ENCODE peak calls at places on chromosomes 16 and 17, in four cellular contexts. P is right lobe of liver; D is pancreas; S is effector memory CD4-positive, alpha-beta T cell. G is an unnamed sample. For H3K4me1, the result is how much of the 10 kb centered on the place peaks cover.

GRCh38 chr17:40553694-40554534 is 11.4 kb downstream of the CCR7 start:
- DNase-seq in P (peak), D (peak), S (no peak), G (no peak)

GRCh38 chr17:40901981-40902862 is 17.2 kb upstream of the KRT20 start:
- DNase-seq in P (no peak), D (no peak), S (no peak), G (no peak)

GRCh38 chr17:77086433-77087010 is 54.2 kb upstream of the SEC14L1 start:
- DNase-seq in P (peak), D (peak), S (peak), G (peak)

GRCh38 chr17:67902531-67903231 is 77.4 kb downstream of the BPTF start:
- DNase-seq in P (no peak), D (no peak), S (no peak), G (no peak)

GRCh38 chr17:64538508-64539120 is 31.8 kb downstream of the CEP95 start:
- DNase-seq in P (no peak), D (no peak), S (no peak), G (no peak)

GRCh38 chr17:47225911-47226688 is 17.0 kb downstream of the MYL4 start:
- DNase-seq in P (no peak), D (no peak), S (no peak), G (no peak)

GRCh38 chr17:6524520-6524919 is 31.8 kb downstream of the PITPNM3 start:
- DNase-seq in P (peak), D (no peak), S (no peak), G (no peak)

GRCh38 chr16:17802566-17802965 is 331.8 kb upstream of the XYLT1 start:
- DNase-seq in P (no peak), D (no peak), S (no peak), G (no peak)

GRCh38 chr17:61279476-61280145 is 120.0 kb upstream of the TBX2 start:
- DNase-seq in P (no peak), D (no peak), S (no peak), G (no peak)

GRCh38 chr17:83034525-83034924 is 44.9 kb upstream of the METRNL start:
- DNase-seq in P (no peak), D (no peak), S (no peak), G (no peak)

GRCh38 chr16:74844041-74844826 is 69.6 kb upstream of the FA2H start:
- DNase-seq in P (no peak), D (no peak), S (no peak), G (no peak)

GRCh38 chr16:73232555-73233422 is 184.9 kb upstream of the ZFHX3 start:
- DNase-seq in P (no peak), D (peak), S (no peak), G (no peak)

GRCh38 chr16:11449716-11450115 is 104.5 kb downstream of the RMI2 start:
- DNase-seq in P (no peak), D (no peak), S (no peak), G (no peak)

GRCh38 chr17:19345067-19345460 is 17.5 kb downstream of the B9D1 start:
- DNase-seq in P (no peak), D (no peak), S (no peak), G (no peak)

GRCh38 chr16:814974-815373 is 14.4 kb upstream of the GNG13 start:
- DNase-seq in P (no peak), D (no peak), S (no peak), G (no peak)

GRCh38 chr17:49193513-49194296 is 16.7 kb downstream of the GNGT2 start:
- DNase-seq in P (no peak), D (peak), S (peak), G (peak)

GRCh38 chr17:6439951-6440350 is 4.3 kb upstream of the PIMREG start:
- DNase-seq in P (no peak), D (no peak), S (no peak), G (no peak)

GRCh38 chr17:58279736-58280479 is 827 bp downstream of the MPO start:
- DNase-seq in P (no peak), D (no peak), S (no peak), G (peak)

GRCh38 chr17:58283674-58284612 is 3.2 kb upstream of the MPO start:
- DNase-seq in P (no peak), D (no peak), S (no peak), G (no peak)

GRCh38 chr17:58280480-58281217 is at the start of gene MPO:
- DNase-seq in P (no peak), D (no peak), S (no peak), G (no peak)

GRCh38 chr17:58282442-58282841 is 1.7 kb upstream of the MPO start:
- DNase-seq in P (no peak), D (no peak), S (no peak), G (no peak)

DNA sequence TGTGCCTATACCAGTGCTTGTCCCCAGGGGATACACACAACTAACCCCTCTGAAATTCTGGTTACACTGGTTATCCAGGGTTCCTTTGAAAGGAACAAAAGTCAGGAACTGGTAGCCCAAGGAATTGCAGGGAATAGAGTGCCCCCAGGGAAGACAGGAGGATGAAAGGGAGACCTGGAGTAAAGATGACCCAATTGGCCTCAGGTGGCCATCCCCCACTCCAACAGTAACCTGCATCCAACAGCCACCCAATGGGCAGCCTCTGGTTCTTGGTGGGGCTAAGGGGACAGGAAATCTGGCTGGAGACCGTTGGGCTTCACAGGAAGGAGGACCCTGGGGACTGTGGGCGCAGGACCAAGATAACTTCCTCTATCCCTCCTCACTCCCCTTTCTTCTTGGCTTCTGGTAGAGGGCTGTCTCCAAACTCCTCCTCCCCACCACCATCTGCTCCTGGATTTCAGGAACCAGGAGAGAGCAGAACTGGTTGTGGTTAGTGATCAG is 826 bp upstream of the MPO start:
- DNase-seq in P (no peak), D (no peak), S (no peak), G (no peak)
- H3K4me1 ChIP-seq in P (under half), D (under half), S (under half), G (under half)

GRCh38 chr17:27539794-27540193 is 83.5 kb downstream of the KSR1 start:
- DNase-seq in P (no peak), D (no peak), S (no peak), G (no peak)
- H3K4me1 ChIP-seq in P (under half), D (half or more), S (under half), G (half or more)

GRCh38 chr16:57486858-57487834 is 853 bp upstream of the DOK4 start:
- DNase-seq in P (peak), D (no peak), S (no peak), G (no peak)
- H3K4me1 ChIP-seq in P (under half), D (under half), S (under half), G (under half)

GRCh38 chr16:87819983-87820382 is 49.3 kb downstream of the SLC7A5 start:
- DNase-seq in P (peak), D (no peak), S (no peak), G (no peak)
- H3K4me1 ChIP-seq in P (under half), D (under half), S (under half), G (under half)

GRCh38 chr17:74757931-74758845 is 9.8 kb downstream of the NHERF1 start:
- DNase-seq in P (no peak), D (no peak), S (no peak), G (no peak)
- H3K4me1 ChIP-seq in P (half or more), D (under half), S (half or more), G (half or more)

DNA sequence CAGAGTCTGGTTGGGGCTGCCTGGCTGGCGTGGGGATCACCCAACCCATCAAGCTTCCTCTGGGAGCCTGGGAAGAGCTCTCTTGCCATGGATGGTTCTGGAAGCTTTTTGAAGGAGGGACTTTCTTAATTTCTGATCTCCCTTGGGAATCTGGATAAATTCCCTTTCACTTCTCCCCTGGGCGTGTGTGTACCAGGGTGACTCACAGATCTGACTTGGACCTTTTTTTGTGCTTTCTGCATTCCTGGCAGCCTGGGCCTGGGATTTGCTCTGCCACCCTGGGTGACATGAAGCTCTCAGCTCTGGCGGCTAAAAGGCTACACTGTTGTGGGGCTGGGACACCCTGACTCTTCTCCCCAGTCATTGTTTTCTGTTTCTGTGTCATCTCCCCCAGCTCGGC is 70.1 kb downstream of the ABCC1 start:
- DNase-seq in P (no peak), D (no peak), S (no peak), G (no peak)
- H3K4me1 ChIP-seq in P (under half), D (under half), S (under half), G (under half)

DNA sequence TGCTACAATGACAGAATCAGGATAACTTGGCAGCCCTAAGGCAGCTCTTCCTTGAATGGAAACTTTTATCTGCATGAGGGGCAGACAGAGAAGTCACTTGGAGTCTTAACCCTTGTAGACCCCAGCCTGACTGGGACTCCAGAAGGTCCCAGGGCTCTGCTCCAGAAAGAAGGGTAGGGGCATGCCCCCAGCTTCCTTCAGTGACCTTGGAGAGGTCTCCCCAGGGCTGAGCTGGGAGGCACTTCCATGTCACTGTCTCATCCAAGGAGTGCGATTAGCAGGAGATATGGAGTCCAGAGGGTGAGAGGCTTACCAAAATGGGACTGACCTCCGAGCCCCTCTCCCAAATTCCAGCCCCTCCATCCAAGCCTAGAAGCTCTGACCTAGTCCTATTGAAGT is 3.4 kb upstream of the NLRC5 start:
- DNase-seq in P (no peak), D (no peak), S (no peak), G (no peak)
- H3K4me1 ChIP-seq in P (under half), D (under half), S (under half), G (under half)

GRCh38 chr16:49490321-49490705 is 116.7 kb downstream of the C16orf78 start:
- DNase-seq in P (no peak), D (no peak), S (no peak), G (peak)

GRCh38 chr16:49489686-49490320 is 116.2 kb downstream of the C16orf78 start:
- DNase-seq in P (no peak), D (no peak), S (no peak), G (peak)

GRCh38 chr16:49487746-49488145 is 114.1 kb downstream of the C16orf78 start:
- DNase-seq in P (no peak), D (no peak), S (no peak), G (peak)

GRCh38 chr16:49488336-49488735 is 114.7 kb downstream of the C16orf78 start:
- DNase-seq in P (no peak), D (no peak), S (no peak), G (peak)

GRCh38 chr16:49488740-49489525 is 115.3 kb downstream of the C16orf78 start:
- DNase-seq in P (no peak), D (no peak), S (no peak), G (peak)
- H3K4me1 ChIP-seq in P (under half), D (under half), S (under half), G (under half)

G was measured in lower lobe of right lung.